ENCODE peak calls at places on chromosomes 11 and 22, in eight cellular contexts. One of them, this sample, is unnamed.

GRCh38 chr22:20777420-20778177 is 3.7 kb downstream of the SERPIND1 start:
- DNase-seq in MCF 10A: peak; percentile 84
- DNase-seq in stimulated activated CD8-positive, alpha-beta memory T cell treated with anti-CD3 and anti-CD28 coated beads, Interleukin-15, amount 100 ng/mL, for 4 hours: no peak
- DNase-seq in activated T-helper 1 cell treated with Interleukin-2 at 50 U/mL for 16 hours: no peak
- DNase-seq in fibroblast of mammary gland: peak; percentile 94
- DNase-seq in astrocyte of the spinal cord: peak; percentile 48
- DNase-seq in HCEC 1CT: peak; percentile 92
- DNase-seq in GM10248: no peak
- DNase-seq in this sample: peak; percentile 65

GRCh38 chr11:70506658-70506970 is 108.3 kb downstream of the CTTN start:
- DNase-seq in fibroblast of mammary gland: no peak
- DNase-seq in GM10248: no peak
- DNase-seq in MCF 10A: no peak
- DNase-seq in HCEC 1CT: no peak
- DNase-seq in activated T-helper 1 cell treated with Interleukin-2 at 50 U/mL for 16 hours: no peak
- DNase-seq in astrocyte of the spinal cord: no peak
- DNase-seq in stimulated activated CD8-positive, alpha-beta memory T cell treated with anti-CD3 and anti-CD28 coated beads, Interleukin-15, amount 100 ng/mL, for 4 hours: no peak
- DNase-seq in this sample: no peak

GRCh38 chr22:17924735-17925727 is 99.3 kb downstream of the MICAL3 start:
- DNase-seq in fibroblast of mammary gland: no peak
- DNase-seq in HCEC 1CT: no peak
- DNase-seq in astrocyte of the spinal cord: no peak
- DNase-seq in GM10248: no peak
- DNase-seq in MCF 10A: peak; percentile 85
- DNase-seq in stimulated activated CD8-positive, alpha-beta memory T cell treated with anti-CD3 and anti-CD28 coated beads, Interleukin-15, amount 100 ng/mL, for 4 hours: no peak
- DNase-seq in activated T-helper 1 cell treated with Interleukin-2 at 50 U/mL for 16 hours: no peak
- DNase-seq in this sample: peak; percentile 84

GRCh38 chr11:67732045-67732787 is 57.8 kb upstream of the ALDH3B2 start:
- DNase-seq in GM10248: peak; percentile 15
- DNase-seq in fibroblast of mammary gland: no peak
- DNase-seq in MCF 10A: no peak
- DNase-seq in HCEC 1CT: no peak
- DNase-seq in activated T-helper 1 cell treated with Interleukin-2 at 50 U/mL for 16 hours: peak; percentile 10
- DNase-seq in stimulated activated CD8-positive, alpha-beta memory T cell treated with anti-CD3 and anti-CD28 coated beads, Interleukin-15, amount 100 ng/mL, for 4 hours: peak; percentile 23
- DNase-seq in astrocyte of the spinal cord: no peak
- DNase-seq in this sample: peak; percentile 5

GRCh38 chr11:62472063-62472884 is 53.4 kb downstream of the SCGB1A1 start:
- DNase-seq in GM10248: no peak
- DNase-seq in HCEC 1CT: peak; percentile 61
- DNase-seq in astrocyte of the spinal cord: peak; percentile 32
- DNase-seq in fibroblast of mammary gland: peak; percentile 68
- DNase-seq in activated T-helper 1 cell treated with Interleukin-2 at 50 U/mL for 16 hours: no peak
- DNase-seq in stimulated activated CD8-positive, alpha-beta memory T cell treated with anti-CD3 and anti-CD28 coated beads, Interleukin-15, amount 100 ng/mL, for 4 hours: no peak
- DNase-seq in MCF 10A: peak; percentile 74
- DNase-seq in this sample: no peak

GRCh38 chr11:96356837-96357236 is 13.8 kb upstream of the MAML2 start:
- DNase-seq in stimulated activated CD8-positive, alpha-beta memory T cell treated with anti-CD3 and anti-CD28 coated beads, Interleukin-15, amount 100 ng/mL, for 4 hours: no peak
- DNase-seq in MCF 10A: no peak
- DNase-seq in astrocyte of the spinal cord: no peak
- DNase-seq in HCEC 1CT: no peak
- DNase-seq in GM10248: no peak
- DNase-seq in fibroblast of mammary gland: no peak
- DNase-seq in activated T-helper 1 cell treated with Interleukin-2 at 50 U/mL for 16 hours: no peak
- DNase-seq in this sample: no peak

GRCh38 chr11:113689711-113690618 is 16.1 kb downstream of the TMPRSS5 start:
- DNase-seq in activated T-helper 1 cell treated with Interleukin-2 at 50 U/mL for 16 hours: no peak
- DNase-seq in astrocyte of the spinal cord: no peak
- DNase-seq in MCF 10A: peak; percentile 14
- DNase-seq in GM10248: no peak
- DNase-seq in HCEC 1CT: no peak
- DNase-seq in stimulated activated CD8-positive, alpha-beta memory T cell treated with anti-CD3 and anti-CD28 coated beads, Interleukin-15, amount 100 ng/mL, for 4 hours: no peak
- DNase-seq in fibroblast of mammary gland: no peak
- DNase-seq in this sample: no peak

GRCh38 chr11:102153082-102153481 is 42.8 kb downstream of the YAP1 start:
- DNase-seq in astrocyte of the spinal cord: no peak
- DNase-seq in activated T-helper 1 cell treated with Interleukin-2 at 50 U/mL for 16 hours: no peak
- DNase-seq in GM10248: no peak
- DNase-seq in fibroblast of mammary gland: no peak
- DNase-seq in stimulated activated CD8-positive, alpha-beta memory T cell treated with anti-CD3 and anti-CD28 coated beads, Interleukin-15, amount 100 ng/mL, for 4 hours: no peak
- DNase-seq in HCEC 1CT: no peak
- DNase-seq in MCF 10A: no peak
- DNase-seq in this sample: no peak

GRCh38 chr11:1011320-1011698 is 25.2 kb downstream of the MUC6 start:
- DNase-seq in activated T-helper 1 cell treated with Interleukin-2 at 50 U/mL for 16 hours: no peak
- DNase-seq in GM10248: no peak
- DNase-seq in HCEC 1CT: no peak
- DNase-seq in stimulated activated CD8-positive, alpha-beta memory T cell treated with anti-CD3 and anti-CD28 coated beads, Interleukin-15, amount 100 ng/mL, for 4 hours: no peak
- DNase-seq in astrocyte of the spinal cord: no peak
- DNase-seq in fibroblast of mammary gland: no peak
- DNase-seq in MCF 10A: no peak
- DNase-seq in this sample: no peak

GRCh38 chr11:130798280-130798679 is 118.0 kb downstream of the SNX19 start:
- DNase-seq in fibroblast of mammary gland: peak; percentile 99
- DNase-seq in astrocyte of the spinal cord: peak; percentile 91
- DNase-seq in stimulated activated CD8-positive, alpha-beta memory T cell treated with anti-CD3 and anti-CD28 coated beads, Interleukin-15, amount 100 ng/mL, for 4 hours: no peak
- DNase-seq in activated T-helper 1 cell treated with Interleukin-2 at 50 U/mL for 16 hours: no peak
- DNase-seq in MCF 10A: peak; percentile 64
- DNase-seq in GM10248: no peak
- DNase-seq in HCEC 1CT: peak; percentile 76
- DNase-seq in this sample: peak; percentile 26

This sample was measured in dermis blood vessel endothelial cell.